ENCODE peak calls at places on chromosomes 16 and 17, in six cellular contexts. Q, C, Z, I, R and E are unnamed samples. For H3K36me3, the result is how much of the 10 kb centered on the place peaks cover.

GRCh38 chr17:51397361-51398127 is 137.2 kb downstream of the UTP18 start:
- DNase-seq in Q (no peak), I (peak), R (no peak), Z (no peak), C (no peak), E (peak)

GRCh38 chr17:2025220-2025621 is at the start of gene RTN4RL1:
- DNase-seq in I (peak), R (peak), Q (peak), C (peak), Z (peak), E (peak)

GRCh38 chr17:72667096-72668063 is 425.1 kb downstream of the SLC39A11 start:
- DNase-seq in I (no peak), C (no peak), Q (no peak), Z (no peak), R (no peak), E (no peak)

GRCh38 chr16:66608241-66609138 is 4.0 kb downstream of the CMTM3 start:
- DNase-seq in Z (peak), I (peak), R (peak), Q (peak), C (peak), E (peak)

GRCh38 chr17:79737046-79737921 is 6.5 kb downstream of the ENPP7 start:
- DNase-seq in C (no peak), Z (no peak), I (no peak), Q (no peak), R (no peak), E (no peak)

GRCh38 chr17:34603974-34604373 is 24.6 kb downstream of the TMEM132E start:
- DNase-seq in I (no peak), Q (no peak), C (no peak), Z (no peak), R (no peak), E (no peak)

GRCh38 chr16:8751481-8752311 is 45.7 kb downstream of the TMEM186 start:
- DNase-seq in Z (peak), I (peak), C (peak), R (no peak), Q (no peak), E (peak)

GRCh38 chr16:67399218-67399733 is 6.0 kb upstream of the TPPP3 start:
- DNase-seq in I (no peak), C (peak), Z (peak), Q (peak), R (peak), E (no peak)

GRCh38 chr17:43822566-43823190 is 10.3 kb downstream of the MPP3 start:
- DNase-seq in Z (no peak), I (no peak), R (no peak), Q (no peak), C (no peak), E (no peak)

GRCh38 chr16:57021693-57022092 is 32.3 kb downstream of the NLRC5 start:
- DNase-seq in C (no peak), Q (no peak), R (no peak), Z (no peak), I (no peak), E (no peak)

GRCh38 chr16:2422123-2422867 is 7.0 kb upstream of the CCNF start:
- DNase-seq in Z (no peak), I (no peak), C (no peak), Q (no peak), R (no peak), E (no peak)

GRCh38 chr16:12685806-12686205 is 117.9 kb downstream of the CPPED1 start:
- DNase-seq in Z (no peak), C (no peak), I (no peak), Q (no peak), R (no peak), E (no peak)

GRCh38 chr17:51461578-51462004 is 201.2 kb downstream of the UTP18 start:
- DNase-seq in R (peak), C (peak), Q (no peak), I (peak), Z (peak), E (peak)

GRCh38 chr17:2438823-2439222 is 38.0 kb upstream of the MNT start:
- DNase-seq in Q (no peak), Z (no peak), I (no peak), C (no peak), R (no peak), E (no peak)

GRCh38 chr17:51263001-51263400 is 2.7 kb downstream of the UTP18 start:
- DNase-seq in C (no peak), I (peak), Q (no peak), Z (no peak), R (no peak), E (peak)

GRCh38 chr17:75036643-75037268 is 10.0 kb downstream of the ATP5PD start:
- DNase-seq in Q (peak), I (no peak), R (peak), C (peak), Z (peak), E (peak)

GRCh38 chr17:77332981-77333685 is 192.4 kb downstream of the SEC14L1 start:
- DNase-seq in Q (no peak), I (peak), R (no peak), C (peak), Z (no peak), E (peak)

GRCh38 chr17:2952174-2952845 is 111.1 kb downstream of the OR1D5 start:
- DNase-seq in R (no peak), I (no peak), C (no peak), Z (no peak), Q (no peak), E (no peak)

GRCh38 chr17:78696016-78696992 is 85.8 kb downstream of the CYTH1 start:
- DNase-seq in Z (no peak), I (no peak), C (no peak), Q (no peak), R (no peak), E (no peak)
- H3K4me3 ChIP-seq in Z (no peak), I (no peak), C (no peak), Q (no peak), R (no peak), E (no peak)

GRCh38 chr17:38674013-38674748 is 576 bp downstream of the EPOP start:
- DNase-seq in R (peak), Q (peak), C (no peak), Z (no peak), I (no peak), E (no peak)
- TF ChIP-seq CTCF in R (no peak), Q (no peak), C (peak), Z (no peak), I (no peak), E (peak)

DNA sequence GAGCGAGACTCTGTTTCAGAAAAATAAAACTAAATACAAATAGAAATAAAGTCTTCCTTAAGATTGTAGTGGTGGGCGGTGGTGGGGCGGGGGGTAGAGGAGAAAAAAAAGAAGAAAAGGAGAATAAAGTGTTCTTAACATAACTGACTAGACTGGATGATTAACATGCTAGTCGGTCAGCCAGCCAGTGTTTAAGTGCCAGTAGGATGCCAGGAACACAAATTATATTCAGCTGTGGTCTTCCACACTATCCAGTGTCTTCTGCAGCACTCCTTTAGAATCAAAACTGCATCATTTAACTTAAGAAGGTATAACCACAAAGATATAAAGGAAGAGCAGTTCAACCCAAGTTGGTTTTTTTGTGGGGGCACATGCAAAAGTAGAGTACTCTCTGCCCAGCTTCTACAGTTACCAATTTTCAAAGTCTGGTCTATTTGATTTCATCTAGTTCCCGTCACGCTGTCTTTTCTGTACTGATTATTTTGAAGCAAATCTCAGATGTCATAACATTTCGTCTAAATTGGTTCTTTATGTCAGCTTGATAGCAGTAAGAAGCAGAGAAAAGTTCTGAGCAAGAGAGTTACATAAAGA is 15.8 kb downstream of the HEATR3 start:
- DNase-seq in C (no peak), Q (no peak), R (no peak), Z (no peak), I (no peak), E (no peak)
- H3K36me3 ChIP-seq in C (half or more), Q (under half), R (under half), Z (under half), I (under half), E (under half)

GRCh38 chr16:30186782-30187555 is 3.6 kb downstream of the CORO1A start:
- DNase-seq in Q (peak), Z (peak), R (peak), C (peak), I (peak), E (peak)

GRCh38 chr16:30187556-30187865 is 4.1 kb downstream of the CORO1A start:
- DNase-seq in Z (no peak), Q (no peak), R (no peak), I (no peak), C (no peak), E (no peak)

GRCh38 chr16:30185141-30185682 is 1.8 kb downstream of the CORO1A start:
- DNase-seq in I (no peak), C (no peak), Q (peak), Z (no peak), R (peak), E (no peak)

GRCh38 chr16:30185683-30186421 is 2.5 kb downstream of the CORO1A start:
- DNase-seq in R (peak), Z (peak), C (no peak), Q (peak), I (no peak), E (no peak)

DNA sequence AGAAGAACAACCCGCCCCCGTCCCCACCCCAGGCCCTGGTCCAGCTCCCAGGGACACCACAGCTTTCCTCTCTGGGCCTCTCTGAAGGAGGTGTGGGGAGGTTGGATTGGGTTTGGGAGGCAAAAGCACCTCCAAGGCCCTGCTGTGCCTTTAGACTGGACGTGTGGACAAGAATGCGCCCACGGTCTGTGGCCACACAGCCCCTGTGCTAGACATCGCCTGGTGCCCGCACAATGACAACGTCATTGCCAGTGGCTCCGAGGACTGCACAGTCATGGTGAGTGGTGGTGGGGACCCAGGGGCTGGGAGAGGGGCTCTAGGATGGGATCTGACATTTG is 3.0 kb downstream of the CORO1A start:
- DNase-seq in C (no peak), Q (no peak), I (no peak), R (no peak), Z (no peak), E (no peak)
- H3K4me3 ChIP-seq in C (no peak), Q (no peak), I (no peak), R (peak), Z (no peak), E (no peak)

GRCh38 chr17:16287563-16288027 is 65.7 kb downstream of the CENPV start:
- DNase-seq in R (no peak), Q (no peak), C (no peak), I (peak), Z (no peak), E (peak)

GRCh38 chr17:16286009-16286946 is 67.0 kb downstream of the CENPV start:
- DNase-seq in Q (peak), R (peak), I (peak), Z (peak), C (peak), E (peak)

GRCh38 chr17:16288860-16289571 is 64.3 kb downstream of the CENPV start:
- DNase-seq in R (no peak), Q (no peak), I (no peak), C (no peak), Z (no peak), E (no peak)

GRCh38 chr17:16285646-16286008 is 67.6 kb downstream of the CENPV start:
- DNase-seq in Z (no peak), R (no peak), I (no peak), Q (no peak), C (no peak), E (no peak)

DNA sequence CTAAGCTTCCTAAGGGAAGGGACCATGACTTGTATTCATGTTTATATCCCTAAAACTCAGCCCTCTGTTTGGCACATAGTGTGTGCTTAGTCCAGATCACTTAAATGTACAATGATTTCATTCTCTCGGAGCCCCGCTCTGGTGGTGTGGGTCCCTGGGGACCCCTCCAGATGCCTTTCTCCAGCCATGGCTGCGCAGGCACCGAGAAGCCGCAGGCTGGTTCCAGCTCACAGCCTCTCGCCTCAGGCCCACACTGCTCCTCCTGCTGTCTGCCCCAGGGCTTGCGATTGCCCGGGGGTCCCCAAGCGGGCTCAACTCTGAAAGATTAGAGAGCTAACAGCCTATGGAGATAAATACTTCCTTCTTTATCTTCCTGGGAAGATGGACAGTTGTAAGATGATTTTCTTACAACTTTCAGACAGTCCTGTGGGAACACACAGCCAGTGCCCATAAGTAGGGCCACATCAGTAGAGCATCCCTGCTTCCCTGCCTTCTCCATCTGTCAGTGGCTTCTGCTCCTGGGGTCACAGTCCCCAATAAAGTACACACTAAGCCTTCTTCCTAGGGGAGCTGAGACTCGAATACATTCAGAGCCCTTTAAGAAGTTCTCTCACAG is 66.2 kb downstream of the CENPV start:
- DNase-seq in R (peak), C (no peak), Z (no peak), Q (peak), I (no peak), E (no peak)
- TF ChIP-seq CTCF in R (no peak), C (no peak), Z (no peak), Q (no peak), I (no peak), E (no peak)

DNA sequence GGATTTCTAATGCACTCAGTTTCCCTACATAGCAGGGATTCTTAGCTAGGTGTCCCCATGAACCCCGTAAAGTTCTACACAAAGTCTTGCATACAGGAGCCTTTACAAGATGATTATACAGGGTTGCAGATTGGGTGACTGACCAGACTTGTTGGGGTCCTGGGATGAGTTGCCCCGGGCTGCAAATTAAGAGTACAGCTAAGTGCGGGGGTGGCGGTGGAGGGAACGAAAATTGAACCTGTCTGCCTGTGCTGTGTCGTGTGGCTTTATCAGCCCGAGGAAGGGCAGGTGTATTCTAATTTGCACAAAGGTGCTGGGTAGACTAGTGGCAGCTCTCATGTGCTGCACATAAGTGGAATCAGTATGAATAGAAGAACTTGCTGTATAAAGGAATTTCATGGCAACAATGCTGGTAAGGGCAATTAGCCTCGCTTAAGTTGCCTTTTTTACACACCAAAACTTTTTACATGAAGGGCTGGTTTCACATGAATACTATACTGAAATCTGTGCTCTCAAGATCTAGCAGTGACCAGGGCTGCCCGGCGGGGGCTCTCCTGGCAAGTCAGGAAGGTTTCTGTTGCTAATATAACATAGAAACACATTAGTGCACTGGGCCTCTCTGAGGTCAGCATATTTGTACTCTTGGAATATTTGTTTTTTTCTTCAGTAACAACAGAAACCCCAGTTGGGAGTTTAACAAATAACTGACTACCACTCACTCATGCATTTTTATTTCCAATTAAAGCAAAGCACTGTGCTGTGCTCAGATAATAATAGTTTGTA is 50.7 kb downstream of the ADCY7 start:
- DNase-seq in R (no peak), Q (no peak), I (no peak), C (no peak), Z (no peak), E (no peak)
- H3K36me3 ChIP-seq in R (under half), Q (under half), I (under half), C (half or more), Z (under half), E (under half)

DNA sequence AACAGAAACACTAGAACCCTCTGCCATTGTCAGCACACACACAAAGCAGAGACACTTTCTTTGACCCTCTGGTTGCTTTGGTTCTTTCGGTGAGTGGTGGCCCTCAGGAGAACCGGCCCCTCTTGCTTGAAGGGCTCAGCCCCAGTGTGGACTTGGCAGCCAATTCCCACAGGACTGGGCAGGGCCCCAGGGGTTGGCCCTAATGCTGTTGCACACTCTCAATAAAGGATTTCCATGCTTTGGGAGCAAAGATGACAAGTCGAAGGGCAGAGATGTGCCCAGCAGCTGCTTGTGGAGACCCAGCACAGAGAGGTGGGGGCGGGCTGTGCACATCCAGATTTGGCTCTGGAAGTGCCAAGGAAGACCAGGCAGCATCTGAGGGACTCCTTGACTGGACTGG is 149.0 kb downstream of the NTN1 start:
- DNase-seq in C (no peak), Q (no peak), I (no peak), R (no peak), Z (no peak), E (no peak)
- H3K4me3 ChIP-seq in C (no peak), Q (no peak), I (no peak), R (no peak), Z (no peak), E (no peak)

DNA sequence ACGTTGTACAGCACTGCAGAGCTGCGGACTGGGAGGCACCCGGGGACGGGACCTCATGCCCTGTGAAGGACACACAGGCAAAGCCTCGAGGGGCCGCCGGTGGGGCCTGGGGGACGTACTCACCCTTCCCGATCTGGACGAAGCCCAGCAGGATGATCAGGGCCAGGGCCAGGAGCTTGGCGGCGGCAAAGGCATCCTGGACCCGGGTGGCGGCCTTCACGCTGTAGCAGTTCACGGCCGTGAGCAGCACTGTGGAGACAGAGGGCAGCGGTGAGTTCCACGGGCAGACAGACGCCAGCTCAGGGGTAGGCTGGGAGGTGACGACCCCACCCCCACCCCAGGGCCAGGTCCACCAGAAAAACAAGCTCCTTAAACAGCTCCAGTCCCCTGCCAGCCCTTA is 17.7 kb downstream of the SLC7A5 start:
- DNase-seq in I (no peak), R (no peak), Q (no peak), Z (no peak), C (no peak), E (no peak)
- TF ChIP-seq CTCF in I (no peak), R (no peak), Q (no peak), Z (no peak), C (no peak), E (peak)